ENCODE peak calls at places on chromosomes 2 and 18, in seven cellular contexts. One of them, this sample, is unnamed.

GRCh38 chr2:172103471-172104292 is 982 bp upstream of the DLX2 start:
- DNase-seq in fibroblast of mammary gland: peak
- DNase-seq in mesothelial cell of epicardium: peak
- DNase-seq in PC-9: peak
- DNase-seq in WERI-Rb-1: peak
- DNase-seq in Peyer's patch: peak
- DNase-seq in A549: peak
- DNase-seq in this sample: peak

GRCh38 chr2:182894174-182894573 is 27.7 kb upstream of the FRZB start:
- DNase-seq in Peyer's patch: no peak
- DNase-seq in WERI-Rb-1: no peak
- DNase-seq in mesothelial cell of epicardium: no peak
- DNase-seq in fibroblast of mammary gland: no peak
- DNase-seq in A549: no peak
- DNase-seq in PC-9: no peak
- DNase-seq in this sample: no peak

GRCh38 chr2:120441744-120442471 is 96.0 kb downstream of the INHBB start:
- DNase-seq in mesothelial cell of epicardium: no peak
- DNase-seq in A549: no peak
- DNase-seq in PC-9: peak
- DNase-seq in fibroblast of mammary gland: no peak
- DNase-seq in WERI-Rb-1: no peak
- DNase-seq in Peyer's patch: no peak
- DNase-seq in this sample: no peak

GRCh38 chr2:151733781-151734672 is at the start of gene NEB:
- DNase-seq in mesothelial cell of epicardium: no peak
- DNase-seq in WERI-Rb-1: no peak
- DNase-seq in A549: no peak
- DNase-seq in PC-9: no peak
- DNase-seq in fibroblast of mammary gland: no peak
- DNase-seq in Peyer's patch: no peak
- DNase-seq in this sample: no peak

GRCh38 chr2:69781321-69782248 is 39.7 kb downstream of the ANXA4 start:
- DNase-seq in A549: peak
- DNase-seq in WERI-Rb-1: peak
- DNase-seq in PC-9: peak
- DNase-seq in Peyer's patch: peak
- DNase-seq in mesothelial cell of epicardium: no peak
- DNase-seq in fibroblast of mammary gland: no peak
- DNase-seq in this sample: no peak

GRCh38 chr18:79440728-79441127 is 45.0 kb downstream of the NFATC1 start:
- DNase-seq in fibroblast of mammary gland: no peak
- DNase-seq in A549: no peak
- DNase-seq in Peyer's patch: peak
- DNase-seq in mesothelial cell of epicardium: no peak
- DNase-seq in PC-9: peak
- DNase-seq in WERI-Rb-1: no peak
- DNase-seq in this sample: no peak

GRCh38 chr2:144099746-144100438 is 420.0 kb downstream of the ZEB2 start:
- DNase-seq in A549: peak
- DNase-seq in WERI-Rb-1: no peak
- DNase-seq in Peyer's patch: no peak
- DNase-seq in fibroblast of mammary gland: peak
- DNase-seq in PC-9: peak
- DNase-seq in mesothelial cell of epicardium: no peak
- DNase-seq in this sample: no peak

GRCh38 chr18:58892536-58892935 is 27.9 kb downstream of the ZNF532 start:
- DNase-seq in WERI-Rb-1: no peak
- DNase-seq in mesothelial cell of epicardium: no peak
- DNase-seq in fibroblast of mammary gland: no peak
- DNase-seq in Peyer's patch: no peak
- DNase-seq in PC-9: no peak
- DNase-seq in A549: no peak
- DNase-seq in this sample: no peak

GRCh38 chr2:288002-288742 is at the start of gene ALKAL2:
- DNase-seq in WERI-Rb-1: no peak
- DNase-seq in Peyer's patch: no peak
- DNase-seq in PC-9: no peak
- DNase-seq in mesothelial cell of epicardium: no peak
- DNase-seq in fibroblast of mammary gland: no peak
- DNase-seq in A549: no peak
- DNase-seq in this sample: peak

GRCh38 chr2:26148501-26148900 is 24.4 kb upstream of the GAREM2 start:
- DNase-seq in Peyer's patch: no peak
- DNase-seq in mesothelial cell of epicardium: no peak
- DNase-seq in fibroblast of mammary gland: no peak
- DNase-seq in A549: no peak
- DNase-seq in PC-9: no peak
- DNase-seq in WERI-Rb-1: no peak
- DNase-seq in this sample: no peak

GRCh38 chr2:154693941-154694340 is 4.6 kb upstream of the KCNJ3 start:
- DNase-seq in fibroblast of mammary gland: no peak
- DNase-seq in PC-9: no peak
- DNase-seq in WERI-Rb-1: no peak
- DNase-seq in A549: no peak
- DNase-seq in mesothelial cell of epicardium: no peak
- DNase-seq in Peyer's patch: no peak
- DNase-seq in this sample: no peak

GRCh38 chr18:7492385-7492784 is 74.7 kb upstream of the PTPRM start:
- DNase-seq in PC-9: no peak
- DNase-seq in fibroblast of mammary gland: no peak
- DNase-seq in A549: no peak
- DNase-seq in mesothelial cell of epicardium: no peak
- DNase-seq in WERI-Rb-1: no peak
- DNase-seq in Peyer's patch: no peak
- DNase-seq in this sample: no peak

GRCh38 chr2:37802899-37803379 is 122.1 kb upstream of the RMDN2 start:
- DNase-seq in mesothelial cell of epicardium: no peak
- DNase-seq in PC-9: no peak
- DNase-seq in WERI-Rb-1: no peak
- DNase-seq in Peyer's patch: no peak
- DNase-seq in A549: peak
- DNase-seq in fibroblast of mammary gland: peak
- DNase-seq in this sample: no peak

GRCh38 chr2:102033028-102033749 is 41.4 kb downstream of the IL1R2 start:
- DNase-seq in PC-9: peak
- DNase-seq in mesothelial cell of epicardium: no peak
- DNase-seq in fibroblast of mammary gland: peak
- DNase-seq in A549: no peak
- DNase-seq in Peyer's patch: peak
- DNase-seq in WERI-Rb-1: no peak
- DNase-seq in this sample: no peak

GRCh38 chr2:194700116-194700515 is 956.9 kb upstream of the SLC39A10 start:
- DNase-seq in Peyer's patch: no peak
- DNase-seq in mesothelial cell of epicardium: no peak
- DNase-seq in WERI-Rb-1: no peak
- DNase-seq in PC-9: no peak
- DNase-seq in fibroblast of mammary gland: no peak
- DNase-seq in A549: no peak
- DNase-seq in this sample: no peak

GRCh38 chr2:195520671-195521155 is 136.3 kb upstream of the SLC39A10 start:
- DNase-seq in Peyer's patch: no peak
- DNase-seq in A549: peak
- DNase-seq in fibroblast of mammary gland: peak
- DNase-seq in WERI-Rb-1: no peak
- DNase-seq in PC-9: peak
- DNase-seq in mesothelial cell of epicardium: no peak
- DNase-seq in this sample: no peak

GRCh38 chr18:7575465-7576026 is 8.4 kb downstream of the PTPRM start:
- DNase-seq in WERI-Rb-1: no peak
- DNase-seq in fibroblast of mammary gland: peak
- DNase-seq in PC-9: no peak
- DNase-seq in A549: no peak
- DNase-seq in Peyer's patch: no peak
- DNase-seq in mesothelial cell of epicardium: no peak
- DNase-seq in this sample: no peak

GRCh38 chr18:11747731-11748130 is 58.7 kb downstream of the GNAL start:
- DNase-seq in Peyer's patch: no peak
- DNase-seq in mesothelial cell of epicardium: no peak
- DNase-seq in WERI-Rb-1: no peak
- DNase-seq in A549: no peak
- DNase-seq in PC-9: no peak
- DNase-seq in fibroblast of mammary gland: no peak
- DNase-seq in this sample: no peak

GRCh38 chr2:100395532-100396350 is 21.7 kb downstream of the CHST10 start:
- DNase-seq in WERI-Rb-1: no peak
- DNase-seq in A549: no peak
- DNase-seq in Peyer's patch: no peak
- DNase-seq in PC-9: no peak
- DNase-seq in fibroblast of mammary gland: no peak
- DNase-seq in mesothelial cell of epicardium: no peak
- DNase-seq in this sample: no peak
- TF ChIP-seq CTCF in WERI-Rb-1: no peak
- TF ChIP-seq CTCF in A549: no peak
- TF ChIP-seq CTCF in Peyer's patch: no peak
- TF ChIP-seq CTCF in PC-9: no peak
- TF ChIP-seq CTCF in fibroblast of mammary gland: no peak
- TF ChIP-seq CTCF in mesothelial cell of epicardium: no peak
- TF ChIP-seq CTCF in this sample: no peak

DNA sequence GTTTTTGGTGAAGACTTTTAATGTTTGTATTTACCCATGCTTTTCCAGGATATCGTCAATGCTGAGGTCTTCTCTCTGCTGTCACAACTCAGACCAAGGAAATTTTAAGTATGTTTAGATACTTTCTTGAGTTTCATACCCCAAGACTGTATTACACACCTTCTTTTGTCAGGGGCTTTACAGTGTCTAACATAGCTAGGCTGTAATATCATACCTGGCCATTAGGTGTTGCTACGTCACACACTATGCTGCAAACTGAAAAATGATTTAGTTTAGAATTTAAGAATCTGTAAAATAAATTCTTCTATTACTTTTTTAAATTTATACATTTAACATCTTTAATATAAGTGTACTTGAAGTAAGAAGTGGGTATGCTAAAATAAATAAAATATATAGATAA is 358.4 kb upstream of the NRP2 start:
- DNase-seq in PC-9: no peak
- DNase-seq in WERI-Rb-1: no peak
- DNase-seq in fibroblast of mammary gland: peak
- DNase-seq in A549: no peak
- DNase-seq in mesothelial cell of epicardium: no peak
- DNase-seq in Peyer's patch: no peak
- DNase-seq in this sample: no peak
- TF ChIP-seq CTCF in PC-9: peak
- TF ChIP-seq CTCF in WERI-Rb-1: peak
- TF ChIP-seq CTCF in fibroblast of mammary gland: peak
- TF ChIP-seq CTCF in A549: no peak
- TF ChIP-seq CTCF in mesothelial cell of epicardium: no peak
- TF ChIP-seq CTCF in Peyer's patch: peak
- TF ChIP-seq CTCF in this sample: peak

GRCh38 chr18:32893915-32894314 is 121.1 kb upstream of the KLHL14 start:
- DNase-seq in mesothelial cell of epicardium: no peak
- DNase-seq in A549: peak
- DNase-seq in Peyer's patch: no peak
- DNase-seq in PC-9: no peak
- DNase-seq in WERI-Rb-1: no peak
- DNase-seq in fibroblast of mammary gland: peak
- DNase-seq in this sample: no peak
- TF ChIP-seq CTCF in mesothelial cell of epicardium: no peak
- TF ChIP-seq CTCF in A549: no peak
- TF ChIP-seq CTCF in Peyer's patch: no peak
- TF ChIP-seq CTCF in PC-9: peak
- TF ChIP-seq CTCF in WERI-Rb-1: peak
- TF ChIP-seq CTCF in fibroblast of mammary gland: peak
- TF ChIP-seq CTCF in this sample: no peak

GRCh38 chr2:238875161-238875530 is 27.3 kb downstream of the TWIST2 start:
- DNase-seq in WERI-Rb-1: no peak
- DNase-seq in Peyer's patch: no peak
- DNase-seq in fibroblast of mammary gland: peak
- DNase-seq in mesothelial cell of epicardium: no peak
- DNase-seq in A549: no peak
- DNase-seq in PC-9: no peak
- DNase-seq in this sample: no peak
- TF ChIP-seq CTCF in WERI-Rb-1: no peak
- TF ChIP-seq CTCF in Peyer's patch: no peak
- TF ChIP-seq CTCF in fibroblast of mammary gland: peak
- TF ChIP-seq CTCF in mesothelial cell of epicardium: no peak
- TF ChIP-seq CTCF in A549: no peak
- TF ChIP-seq CTCF in PC-9: peak
- TF ChIP-seq CTCF in this sample: no peak

GRCh38 chr18:13217971-13218375 is 587 bp upstream of the LDLRAD4 start:
- DNase-seq in PC-9: no peak
- DNase-seq in A549: no peak
- DNase-seq in mesothelial cell of epicardium: no peak
- DNase-seq in fibroblast of mammary gland: no peak
- DNase-seq in Peyer's patch: no peak
- DNase-seq in WERI-Rb-1: peak
- DNase-seq in this sample: peak
- TF ChIP-seq CTCF in PC-9: no peak
- TF ChIP-seq CTCF in A549: no peak
- TF ChIP-seq CTCF in mesothelial cell of epicardium: no peak
- TF ChIP-seq CTCF in fibroblast of mammary gland: no peak
- TF ChIP-seq CTCF in Peyer's patch: no peak
- TF ChIP-seq CTCF in WERI-Rb-1: no peak
- TF ChIP-seq CTCF in this sample: no peak

DNA sequence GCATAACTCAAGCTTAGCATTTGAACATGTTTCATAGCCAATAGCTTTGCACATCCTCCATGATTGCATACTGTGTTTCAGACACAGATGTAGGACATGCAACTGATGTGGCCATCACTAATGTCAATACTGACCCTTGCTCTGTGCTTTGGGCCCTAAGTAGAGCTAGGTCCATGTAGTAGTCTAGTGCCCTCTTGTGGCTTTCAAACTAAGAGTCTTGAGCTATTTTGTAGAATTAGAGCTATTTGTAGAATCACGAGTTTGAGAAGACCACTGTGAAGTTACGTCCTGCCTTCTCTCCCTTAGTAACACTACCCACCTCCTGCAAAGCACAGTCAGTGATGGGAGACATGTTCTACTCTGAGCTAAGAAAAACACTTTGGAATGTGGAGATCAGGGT is 306.4 kb upstream of the TNP1 start:
- DNase-seq in fibroblast of mammary gland: peak
- DNase-seq in mesothelial cell of epicardium: no peak
- DNase-seq in A549: no peak
- DNase-seq in WERI-Rb-1: peak
- DNase-seq in PC-9: peak
- DNase-seq in Peyer's patch: no peak
- DNase-seq in this sample: no peak
- TF ChIP-seq CTCF in fibroblast of mammary gland: peak
- TF ChIP-seq CTCF in mesothelial cell of epicardium: no peak
- TF ChIP-seq CTCF in A549: peak
- TF ChIP-seq CTCF in WERI-Rb-1: peak
- TF ChIP-seq CTCF in PC-9: peak
- TF ChIP-seq CTCF in Peyer's patch: peak
- TF ChIP-seq CTCF in this sample: peak

DNA sequence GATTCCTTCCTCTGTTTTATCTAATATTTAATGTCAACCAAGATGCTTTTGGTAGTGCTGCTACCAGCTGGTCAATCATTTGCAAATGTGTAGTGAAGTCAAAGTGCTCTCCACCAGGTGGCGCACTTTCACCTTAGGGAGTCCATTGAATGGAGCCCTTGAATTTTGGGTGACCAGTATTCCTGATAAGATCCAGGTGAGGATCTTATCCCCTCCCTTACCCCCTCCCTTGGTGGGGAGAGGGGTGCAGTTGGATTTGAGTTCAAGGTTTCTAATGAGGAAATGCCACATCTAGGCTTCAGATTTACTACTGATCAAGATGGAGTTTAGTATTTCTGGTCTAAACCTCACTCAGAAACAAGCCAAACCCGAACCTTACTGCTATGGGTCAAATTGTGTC is 12.0 kb upstream of the E2F6 start:
- DNase-seq in Peyer's patch: peak
- DNase-seq in PC-9: peak
- DNase-seq in mesothelial cell of epicardium: peak
- DNase-seq in fibroblast of mammary gland: peak
- DNase-seq in WERI-Rb-1: peak
- DNase-seq in A549: peak
- DNase-seq in this sample: peak
- TF ChIP-seq CTCF in Peyer's patch: peak
- TF ChIP-seq CTCF in PC-9: peak
- TF ChIP-seq CTCF in mesothelial cell of epicardium: peak
- TF ChIP-seq CTCF in fibroblast of mammary gland: peak
- TF ChIP-seq CTCF in WERI-Rb-1: peak
- TF ChIP-seq CTCF in A549: peak
- TF ChIP-seq CTCF in this sample: peak